ENCODE peak calls at places on chromosome 9, in five cellular contexts. T, C, E, W and U are unnamed samples.

GRCh38 chr9:116154976-116155699 is 1.5 kb downstream of the PAPPA start:
- DNase-seq in C (no peak), E (peak; percentile 23), T (no peak), W (peak; percentile 71), U (no peak)

GRCh38 chr9:104866186-104866585 is 61.8 kb downstream of the ABCA1 start:
- DNase-seq in T (no peak), W (peak; percentile 60), C (no peak), E (no peak), U (no peak)

GRCh38 chr9:89078860-89079259 is 87.6 kb downstream of the S1PR3 start:
- DNase-seq in T (no peak), C (no peak), W (peak; percentile 18), E (no peak), U (no peak)

GRCh38 chr9:69122086-69122390 is 52.0 kb upstream of the TJP2 start:
- DNase-seq in W (peak; percentile 78), C (peak; percentile 19), E (peak; percentile 79), T (peak; percentile 60), U (peak; percentile 56)

GRCh38 chr9:113675475-113675941 is 200.6 kb upstream of the ZNF618 start:
- DNase-seq in E (peak; percentile 45), C (peak; percentile 9), W (peak; percentile 98), T (no peak), U (peak; percentile 32)

GRCh38 chr9:27437652-27438373 is 86.3 kb upstream of the IFNK start:
- DNase-seq in T (no peak), E (no peak), W (no peak), C (no peak), U (no peak)

GRCh38 chr9:74610523-74611061 is 113.5 kb downstream of the RORB start:
- DNase-seq in W (no peak), E (no peak), C (no peak), T (no peak), U (no peak)

GRCh38 chr9:132283863-132284262 is 70.9 kb downstream of the SETX start:
- DNase-seq in T (no peak), W (peak; percentile 70), E (no peak), C (no peak), U (no peak)

GRCh38 chr9:114484854-114485443 is 20.3 kb downstream of the WHRN start:
- DNase-seq in C (no peak), E (no peak), T (no peak), W (peak; percentile 86), U (no peak)

GRCh38 chr9:129283290-129283691 is 105.2 kb upstream of the IER5L start:
- DNase-seq in C (no peak), W (no peak), E (no peak), T (no peak), U (peak; percentile 15)

GRCh38 chr9:130343445-130343918 is 77.9 kb downstream of the HMCN2 start:
- DNase-seq in C (no peak), E (peak; percentile 52), W (no peak), T (peak; percentile 66), U (peak; percentile 34)

GRCh38 chr9:121612511-121612998 is 38.9 kb upstream of the DAB2IP start:
- DNase-seq in E (peak; percentile 56), T (peak; percentile 25), W (no peak), C (no peak), U (peak; percentile 53)

GRCh38 chr9:124820606-124821246 is 32.5 kb upstream of the WDR38 start:
- DNase-seq in E (no peak), W (no peak), C (no peak), T (no peak), U (no peak)

GRCh38 chr9:36551868-36552267 is 20.8 kb upstream of the MELK start:
- DNase-seq in E (no peak), T (no peak), W (no peak), C (no peak), U (no peak)

GRCh38 chr9:114299286-114300152 is 23.4 kb upstream of the ORM1 start:
- DNase-seq in E (no peak), W (no peak), T (no peak), C (no peak), U (peak; percentile 7)